ENCODE peak calls at places on chromosomes 6 and 20, in five cellular contexts. One of them, this sample, is unnamed.

GRCh38 chr20:18250237-18250636 is 38.1 kb upstream of the ZNF133 start:
- DNase-seq in neural progenitor cell: no peak
- DNase-seq in stimulated activated CD8-positive, alpha-beta memory T cell treated with anti-CD3 and anti-CD28 coated beads, Interleukin-4, amount 100 ng/mL, for 4 hours: no peak
- DNase-seq in NCI-H2029: no peak
- DNase-seq in activated naive CD4-positive, alpha-beta T cell treated with anti-CD3 and anti-CD28 coated beads, Interleukin-2, amount 10 ng/mL, durations not matched to agents 7 days and 5 days: no peak
- DNase-seq in this sample: no peak

GRCh38 chr20:9021699-9022098 is 47.2 kb upstream of the PLCB4 start:
- DNase-seq in neural progenitor cell: no peak
- DNase-seq in activated naive CD4-positive, alpha-beta T cell treated with anti-CD3 and anti-CD28 coated beads, Interleukin-2, amount 10 ng/mL, durations not matched to agents 7 days and 5 days: no peak
- DNase-seq in stimulated activated CD8-positive, alpha-beta memory T cell treated with anti-CD3 and anti-CD28 coated beads, Interleukin-4, amount 100 ng/mL, for 4 hours: no peak
- DNase-seq in NCI-H2029: no peak
- DNase-seq in this sample: no peak

GRCh38 chr6:30887901-30888300 is 3.6 kb downstream of the DDR1 start:
- DNase-seq in neural progenitor cell: no peak
- DNase-seq in activated naive CD4-positive, alpha-beta T cell treated with anti-CD3 and anti-CD28 coated beads, Interleukin-2, amount 10 ng/mL, durations not matched to agents 7 days and 5 days: no peak
- DNase-seq in NCI-H2029: no peak
- DNase-seq in stimulated activated CD8-positive, alpha-beta memory T cell treated with anti-CD3 and anti-CD28 coated beads, Interleukin-4, amount 100 ng/mL, for 4 hours: no peak
- DNase-seq in this sample: no peak

GRCh38 chr6:134436950-134437349 is 119.0 kb upstream of the SGK1 start:
- DNase-seq in stimulated activated CD8-positive, alpha-beta memory T cell treated with anti-CD3 and anti-CD28 coated beads, Interleukin-4, amount 100 ng/mL, for 4 hours: no peak
- DNase-seq in activated naive CD4-positive, alpha-beta T cell treated with anti-CD3 and anti-CD28 coated beads, Interleukin-2, amount 10 ng/mL, durations not matched to agents 7 days and 5 days: no peak
- DNase-seq in NCI-H2029: no peak
- DNase-seq in neural progenitor cell: no peak
- DNase-seq in this sample: peak

GRCh38 chr6:149271348-149272340 is 45.9 kb upstream of the TAB2 start:
- DNase-seq in NCI-H2029: no peak
- DNase-seq in activated naive CD4-positive, alpha-beta T cell treated with anti-CD3 and anti-CD28 coated beads, Interleukin-2, amount 10 ng/mL, durations not matched to agents 7 days and 5 days: peak
- DNase-seq in stimulated activated CD8-positive, alpha-beta memory T cell treated with anti-CD3 and anti-CD28 coated beads, Interleukin-4, amount 100 ng/mL, for 4 hours: peak
- DNase-seq in neural progenitor cell: no peak
- DNase-seq in this sample: peak

GRCh38 chr20:32524871-32525501 is 60.1 kb downstream of the NOL4L start:
- DNase-seq in NCI-H2029: peak
- DNase-seq in activated naive CD4-positive, alpha-beta T cell treated with anti-CD3 and anti-CD28 coated beads, Interleukin-2, amount 10 ng/mL, durations not matched to agents 7 days and 5 days: no peak
- DNase-seq in neural progenitor cell: no peak
- DNase-seq in stimulated activated CD8-positive, alpha-beta memory T cell treated with anti-CD3 and anti-CD28 coated beads, Interleukin-4, amount 100 ng/mL, for 4 hours: no peak
- DNase-seq in this sample: no peak

GRCh38 chr6:28867078-28867414 is 56.7 kb downstream of the TRIM27 start:
- DNase-seq in activated naive CD4-positive, alpha-beta T cell treated with anti-CD3 and anti-CD28 coated beads, Interleukin-2, amount 10 ng/mL, durations not matched to agents 7 days and 5 days: peak
- DNase-seq in neural progenitor cell: peak
- DNase-seq in stimulated activated CD8-positive, alpha-beta memory T cell treated with anti-CD3 and anti-CD28 coated beads, Interleukin-4, amount 100 ng/mL, for 4 hours: no peak
- DNase-seq in NCI-H2029: no peak
- DNase-seq in this sample: no peak

GRCh38 chr20:35013421-35014411 is 58.0 kb downstream of the MYH7B start:
- DNase-seq in neural progenitor cell: no peak
- DNase-seq in stimulated activated CD8-positive, alpha-beta memory T cell treated with anti-CD3 and anti-CD28 coated beads, Interleukin-4, amount 100 ng/mL, for 4 hours: no peak
- DNase-seq in activated naive CD4-positive, alpha-beta T cell treated with anti-CD3 and anti-CD28 coated beads, Interleukin-2, amount 10 ng/mL, durations not matched to agents 7 days and 5 days: no peak
- DNase-seq in NCI-H2029: no peak
- DNase-seq in this sample: no peak

GRCh38 chr6:69866351-69867074 is at the start of gene COL19A1:
- DNase-seq in NCI-H2029: no peak
- DNase-seq in stimulated activated CD8-positive, alpha-beta memory T cell treated with anti-CD3 and anti-CD28 coated beads, Interleukin-4, amount 100 ng/mL, for 4 hours: no peak
- DNase-seq in activated naive CD4-positive, alpha-beta T cell treated with anti-CD3 and anti-CD28 coated beads, Interleukin-2, amount 10 ng/mL, durations not matched to agents 7 days and 5 days: peak
- DNase-seq in neural progenitor cell: peak
- DNase-seq in this sample: peak

GRCh38 chr6:116424001-116424400 is 37.2 kb upstream of the CALHM6 start:
- DNase-seq in stimulated activated CD8-positive, alpha-beta memory T cell treated with anti-CD3 and anti-CD28 coated beads, Interleukin-4, amount 100 ng/mL, for 4 hours: no peak
- DNase-seq in activated naive CD4-positive, alpha-beta T cell treated with anti-CD3 and anti-CD28 coated beads, Interleukin-2, amount 10 ng/mL, durations not matched to agents 7 days and 5 days: no peak
- DNase-seq in NCI-H2029: no peak
- DNase-seq in neural progenitor cell: no peak
- DNase-seq in this sample: no peak

GRCh38 chr20:8209061-8209460 is 77.0 kb downstream of the PLCB1 start:
- DNase-seq in activated naive CD4-positive, alpha-beta T cell treated with anti-CD3 and anti-CD28 coated beads, Interleukin-2, amount 10 ng/mL, durations not matched to agents 7 days and 5 days: no peak
- DNase-seq in NCI-H2029: no peak
- DNase-seq in stimulated activated CD8-positive, alpha-beta memory T cell treated with anti-CD3 and anti-CD28 coated beads, Interleukin-4, amount 100 ng/mL, for 4 hours: no peak
- DNase-seq in neural progenitor cell: peak
- DNase-seq in this sample: peak

GRCh38 chr6:31882344-31882743 is 3.5 kb upstream of the SLC44A4 start:
- DNase-seq in NCI-H2029: peak
- DNase-seq in stimulated activated CD8-positive, alpha-beta memory T cell treated with anti-CD3 and anti-CD28 coated beads, Interleukin-4, amount 100 ng/mL, for 4 hours: no peak
- DNase-seq in activated naive CD4-positive, alpha-beta T cell treated with anti-CD3 and anti-CD28 coated beads, Interleukin-2, amount 10 ng/mL, durations not matched to agents 7 days and 5 days: no peak
- DNase-seq in neural progenitor cell: no peak
- DNase-seq in this sample: no peak

GRCh38 chr6:169971171-169971861 is 219.9 kb downstream of the ERMARD start:
- DNase-seq in stimulated activated CD8-positive, alpha-beta memory T cell treated with anti-CD3 and anti-CD28 coated beads, Interleukin-4, amount 100 ng/mL, for 4 hours: no peak
- DNase-seq in NCI-H2029: no peak
- DNase-seq in neural progenitor cell: no peak
- DNase-seq in activated naive CD4-positive, alpha-beta T cell treated with anti-CD3 and anti-CD28 coated beads, Interleukin-2, amount 10 ng/mL, durations not matched to agents 7 days and 5 days: no peak
- DNase-seq in this sample: no peak

GRCh38 chr20:52420805-52421204 is 229.2 kb upstream of the ZFP64 start:
- DNase-seq in stimulated activated CD8-positive, alpha-beta memory T cell treated with anti-CD3 and anti-CD28 coated beads, Interleukin-4, amount 100 ng/mL, for 4 hours: no peak
- DNase-seq in activated naive CD4-positive, alpha-beta T cell treated with anti-CD3 and anti-CD28 coated beads, Interleukin-2, amount 10 ng/mL, durations not matched to agents 7 days and 5 days: no peak
- DNase-seq in neural progenitor cell: no peak
- DNase-seq in NCI-H2029: no peak
- DNase-seq in this sample: no peak

GRCh38 chr6:54850061-54850460 is 3.5 kb downstream of the FAM83B start:
- DNase-seq in activated naive CD4-positive, alpha-beta T cell treated with anti-CD3 and anti-CD28 coated beads, Interleukin-2, amount 10 ng/mL, durations not matched to agents 7 days and 5 days: no peak
- DNase-seq in stimulated activated CD8-positive, alpha-beta memory T cell treated with anti-CD3 and anti-CD28 coated beads, Interleukin-4, amount 100 ng/mL, for 4 hours: no peak
- DNase-seq in NCI-H2029: no peak
- DNase-seq in neural progenitor cell: no peak
- DNase-seq in this sample: no peak

GRCh38 chr6:157101166-157101565 is 222.2 kb downstream of the TMEM242 start:
- DNase-seq in neural progenitor cell: no peak
- DNase-seq in activated naive CD4-positive, alpha-beta T cell treated with anti-CD3 and anti-CD28 coated beads, Interleukin-2, amount 10 ng/mL, durations not matched to agents 7 days and 5 days: no peak
- DNase-seq in stimulated activated CD8-positive, alpha-beta memory T cell treated with anti-CD3 and anti-CD28 coated beads, Interleukin-4, amount 100 ng/mL, for 4 hours: no peak
- DNase-seq in NCI-H2029: no peak
- DNase-seq in this sample: no peak

GRCh38 chr6:137882225-137882961 is 15.3 kb downstream of the TNFAIP3 start:
- DNase-seq in NCI-H2029: no peak
- DNase-seq in neural progenitor cell: no peak
- DNase-seq in stimulated activated CD8-positive, alpha-beta memory T cell treated with anti-CD3 and anti-CD28 coated beads, Interleukin-4, amount 100 ng/mL, for 4 hours: no peak
- DNase-seq in activated naive CD4-positive, alpha-beta T cell treated with anti-CD3 and anti-CD28 coated beads, Interleukin-2, amount 10 ng/mL, durations not matched to agents 7 days and 5 days: no peak
- DNase-seq in this sample: no peak

GRCh38 chr6:18148304-18149025 is 6.4 kb downstream of the TPMT start:
- DNase-seq in activated naive CD4-positive, alpha-beta T cell treated with anti-CD3 and anti-CD28 coated beads, Interleukin-2, amount 10 ng/mL, durations not matched to agents 7 days and 5 days: no peak
- DNase-seq in NCI-H2029: no peak
- DNase-seq in stimulated activated CD8-positive, alpha-beta memory T cell treated with anti-CD3 and anti-CD28 coated beads, Interleukin-4, amount 100 ng/mL, for 4 hours: no peak
- DNase-seq in neural progenitor cell: no peak
- DNase-seq in this sample: no peak

GRCh38 chr6:36577298-36577697 is 16.9 kb upstream of the SRSF3 start:
- DNase-seq in NCI-H2029: no peak
- DNase-seq in activated naive CD4-positive, alpha-beta T cell treated with anti-CD3 and anti-CD28 coated beads, Interleukin-2, amount 10 ng/mL, durations not matched to agents 7 days and 5 days: no peak
- DNase-seq in stimulated activated CD8-positive, alpha-beta memory T cell treated with anti-CD3 and anti-CD28 coated beads, Interleukin-4, amount 100 ng/mL, for 4 hours: no peak
- DNase-seq in neural progenitor cell: no peak
- DNase-seq in this sample: no peak

GRCh38 chr6:159082039-159082815 is 37.4 kb upstream of the TAGAP start:
- DNase-seq in NCI-H2029: no peak
- DNase-seq in neural progenitor cell: no peak
- DNase-seq in activated naive CD4-positive, alpha-beta T cell treated with anti-CD3 and anti-CD28 coated beads, Interleukin-2, amount 10 ng/mL, durations not matched to agents 7 days and 5 days: no peak
- DNase-seq in stimulated activated CD8-positive, alpha-beta memory T cell treated with anti-CD3 and anti-CD28 coated beads, Interleukin-4, amount 100 ng/mL, for 4 hours: no peak
- DNase-seq in this sample: no peak

GRCh38 chr20:13068336-13068735 is 59.6 kb downstream of the SPTLC3 start:
- DNase-seq in neural progenitor cell: no peak
- DNase-seq in stimulated activated CD8-positive, alpha-beta memory T cell treated with anti-CD3 and anti-CD28 coated beads, Interleukin-4, amount 100 ng/mL, for 4 hours: no peak
- DNase-seq in NCI-H2029: no peak
- DNase-seq in activated naive CD4-positive, alpha-beta T cell treated with anti-CD3 and anti-CD28 coated beads, Interleukin-2, amount 10 ng/mL, durations not matched to agents 7 days and 5 days: no peak
- DNase-seq in this sample: no peak

GRCh38 chr20:3730803-3731370 is 1.6 kb upstream of the HSPA12B start:
- DNase-seq in neural progenitor cell: no peak
- DNase-seq in stimulated activated CD8-positive, alpha-beta memory T cell treated with anti-CD3 and anti-CD28 coated beads, Interleukin-4, amount 100 ng/mL, for 4 hours: no peak
- DNase-seq in activated naive CD4-positive, alpha-beta T cell treated with anti-CD3 and anti-CD28 coated beads, Interleukin-2, amount 10 ng/mL, durations not matched to agents 7 days and 5 days: no peak
- DNase-seq in NCI-H2029: no peak
- DNase-seq in this sample: no peak

GRCh38 chr6:4794140-4794707 is 18.0 kb downstream of the CDYL start:
- DNase-seq in stimulated activated CD8-positive, alpha-beta memory T cell treated with anti-CD3 and anti-CD28 coated beads, Interleukin-4, amount 100 ng/mL, for 4 hours: no peak
- DNase-seq in activated naive CD4-positive, alpha-beta T cell treated with anti-CD3 and anti-CD28 coated beads, Interleukin-2, amount 10 ng/mL, durations not matched to agents 7 days and 5 days: no peak
- DNase-seq in neural progenitor cell: peak
- DNase-seq in NCI-H2029: peak
- DNase-seq in this sample: no peak

GRCh38 chr6:17967668-17968067 is 19.8 kb downstream of the KIF13A start:
- DNase-seq in stimulated activated CD8-positive, alpha-beta memory T cell treated with anti-CD3 and anti-CD28 coated beads, Interleukin-4, amount 100 ng/mL, for 4 hours: no peak
- DNase-seq in activated naive CD4-positive, alpha-beta T cell treated with anti-CD3 and anti-CD28 coated beads, Interleukin-2, amount 10 ng/mL, durations not matched to agents 7 days and 5 days: no peak
- DNase-seq in neural progenitor cell: no peak
- DNase-seq in NCI-H2029: no peak
- DNase-seq in this sample: no peak

GRCh38 chr20:24580855-24581254 is 111.4 kb downstream of the SYNDIG1 start:
- DNase-seq in neural progenitor cell: no peak
- DNase-seq in stimulated activated CD8-positive, alpha-beta memory T cell treated with anti-CD3 and anti-CD28 coated beads, Interleukin-4, amount 100 ng/mL, for 4 hours: no peak
- DNase-seq in NCI-H2029: no peak
- DNase-seq in activated naive CD4-positive, alpha-beta T cell treated with anti-CD3 and anti-CD28 coated beads, Interleukin-2, amount 10 ng/mL, durations not matched to agents 7 days and 5 days: no peak
- DNase-seq in this sample: no peak

GRCh38 chr6:117951783-117952182 is 44.7 kb downstream of the SLC35F1 start:
- DNase-seq in NCI-H2029: no peak
- DNase-seq in neural progenitor cell: peak
- DNase-seq in activated naive CD4-positive, alpha-beta T cell treated with anti-CD3 and anti-CD28 coated beads, Interleukin-2, amount 10 ng/mL, durations not matched to agents 7 days and 5 days: no peak
- DNase-seq in stimulated activated CD8-positive, alpha-beta memory T cell treated with anti-CD3 and anti-CD28 coated beads, Interleukin-4, amount 100 ng/mL, for 4 hours: no peak
- DNase-seq in this sample: no peak

GRCh38 chr20:15977026-15977425 is 596.2 kb downstream of the KIF16B start:
- DNase-seq in activated naive CD4-positive, alpha-beta T cell treated with anti-CD3 and anti-CD28 coated beads, Interleukin-2, amount 10 ng/mL, durations not matched to agents 7 days and 5 days: no peak
- DNase-seq in neural progenitor cell: peak
- DNase-seq in NCI-H2029: no peak
- DNase-seq in stimulated activated CD8-positive, alpha-beta memory T cell treated with anti-CD3 and anti-CD28 coated beads, Interleukin-4, amount 100 ng/mL, for 4 hours: no peak
- DNase-seq in this sample: no peak

GRCh38 chr20:35339007-35339406 is 46.8 kb upstream of the FAM83C start:
- DNase-seq in NCI-H2029: no peak
- DNase-seq in stimulated activated CD8-positive, alpha-beta memory T cell treated with anti-CD3 and anti-CD28 coated beads, Interleukin-4, amount 100 ng/mL, for 4 hours: no peak
- DNase-seq in neural progenitor cell: no peak
- DNase-seq in activated naive CD4-positive, alpha-beta T cell treated with anti-CD3 and anti-CD28 coated beads, Interleukin-2, amount 10 ng/mL, durations not matched to agents 7 days and 5 days: no peak
- DNase-seq in this sample: no peak

GRCh38 chr20:59084041-59084841 is 41.7 kb upstream of the PRELID3B start:
- DNase-seq in NCI-H2029: peak
- DNase-seq in stimulated activated CD8-positive, alpha-beta memory T cell treated with anti-CD3 and anti-CD28 coated beads, Interleukin-4, amount 100 ng/mL, for 4 hours: no peak
- DNase-seq in neural progenitor cell: no peak
- DNase-seq in activated naive CD4-positive, alpha-beta T cell treated with anti-CD3 and anti-CD28 coated beads, Interleukin-2, amount 10 ng/mL, durations not matched to agents 7 days and 5 days: no peak
- DNase-seq in this sample: no peak

GRCh38 chr6:167401525-167402194 is 76.8 kb downstream of the TTLL2 start:
- DNase-seq in NCI-H2029: peak
- DNase-seq in stimulated activated CD8-positive, alpha-beta memory T cell treated with anti-CD3 and anti-CD28 coated beads, Interleukin-4, amount 100 ng/mL, for 4 hours: no peak
- DNase-seq in neural progenitor cell: no peak
- DNase-seq in activated naive CD4-positive, alpha-beta T cell treated with anti-CD3 and anti-CD28 coated beads, Interleukin-2, amount 10 ng/mL, durations not matched to agents 7 days and 5 days: no peak
- DNase-seq in this sample: no peak

GRCh38 chr6:47181681-47182080 is 128.0 kb downstream of the TNFRSF21 start:
- DNase-seq in NCI-H2029: no peak
- DNase-seq in neural progenitor cell: no peak
- DNase-seq in activated naive CD4-positive, alpha-beta T cell treated with anti-CD3 and anti-CD28 coated beads, Interleukin-2, amount 10 ng/mL, durations not matched to agents 7 days and 5 days: no peak
- DNase-seq in stimulated activated CD8-positive, alpha-beta memory T cell treated with anti-CD3 and anti-CD28 coated beads, Interleukin-4, amount 100 ng/mL, for 4 hours: no peak
- DNase-seq in this sample: no peak

GRCh38 chr6:45679163-45679562 is 301.4 kb upstream of the SUPT3H start:
- DNase-seq in NCI-H2029: no peak
- DNase-seq in stimulated activated CD8-positive, alpha-beta memory T cell treated with anti-CD3 and anti-CD28 coated beads, Interleukin-4, amount 100 ng/mL, for 4 hours: no peak
- DNase-seq in activated naive CD4-positive, alpha-beta T cell treated with anti-CD3 and anti-CD28 coated beads, Interleukin-2, amount 10 ng/mL, durations not matched to agents 7 days and 5 days: no peak
- DNase-seq in neural progenitor cell: no peak
- DNase-seq in this sample: no peak

GRCh38 chr20:35344354-35344837 is 52.2 kb upstream of the FAM83C start:
- DNase-seq in stimulated activated CD8-positive, alpha-beta memory T cell treated with anti-CD3 and anti-CD28 coated beads, Interleukin-4, amount 100 ng/mL, for 4 hours: no peak
- DNase-seq in activated naive CD4-positive, alpha-beta T cell treated with anti-CD3 and anti-CD28 coated beads, Interleukin-2, amount 10 ng/mL, durations not matched to agents 7 days and 5 days: no peak
- DNase-seq in neural progenitor cell: no peak
- DNase-seq in NCI-H2029: peak
- DNase-seq in this sample: no peak

GRCh38 chr6:35173068-35174042 is 32.2 kb upstream of the TCP11 start:
- DNase-seq in activated naive CD4-positive, alpha-beta T cell treated with anti-CD3 and anti-CD28 coated beads, Interleukin-2, amount 10 ng/mL, durations not matched to agents 7 days and 5 days: peak
- DNase-seq in NCI-H2029: no peak
- DNase-seq in neural progenitor cell: no peak
- DNase-seq in stimulated activated CD8-positive, alpha-beta memory T cell treated with anti-CD3 and anti-CD28 coated beads, Interleukin-4, amount 100 ng/mL, for 4 hours: no peak
- DNase-seq in this sample: no peak

GRCh38 chr6:12903246-12903645 is 186.7 kb downstream of the PHACTR1 start:
- DNase-seq in stimulated activated CD8-positive, alpha-beta memory T cell treated with anti-CD3 and anti-CD28 coated beads, Interleukin-4, amount 100 ng/mL, for 4 hours: no peak
- DNase-seq in NCI-H2029: no peak
- DNase-seq in neural progenitor cell: no peak
- DNase-seq in activated naive CD4-positive, alpha-beta T cell treated with anti-CD3 and anti-CD28 coated beads, Interleukin-2, amount 10 ng/mL, durations not matched to agents 7 days and 5 days: no peak
- DNase-seq in this sample: no peak

This sample was measured in GM12878.